ENCODE peak calls at places on chromosomes 13 and 19, in nine cellular contexts. L, H, C, V, T, G, B, M and K are unnamed samples.

GRCh38 chr19:19049406-19049805 is 14.4 kb upstream of the SLC25A42 start:
- DNase-seq in L (no peak), H (no peak), C (no peak), V (no peak), T (no peak), G (no peak), B (no peak), M (no peak), K (no peak)

GRCh38 chr19:43719378-43719868 is 3.5 kb downstream of the IRGC start:
- DNase-seq in L (no peak), H (no peak), C (no peak), V (no peak), T (no peak), G (no peak), B (no peak), M (no peak), K (no peak)

GRCh38 chr13:74128171-74128767 is 5.9 kb downstream of the KLF12 start:
- DNase-seq in L (peak; percentile 41), H (peak; percentile 55), C (peak; percentile 32), V (no peak), T (no peak), G (peak; percentile 62), B (peak; percentile 31), M (no peak), K (no peak)

GRCh38 chr13:107138468-107138867 is 570.5 kb upstream of the ARGLU1 start:
- DNase-seq in L (no peak), H (no peak), C (no peak), V (no peak), T (no peak), G (no peak), B (no peak), M (no peak), K (no peak)

GRCh38 chr13:111912991-111913781 is 153.8 kb upstream of the SOX1 start:
- DNase-seq in L (no peak), H (no peak), C (no peak), V (no peak), T (no peak), G (no peak), B (no peak), M (peak; percentile 30), K (no peak)

GRCh38 chr13:42926555-42926954 is 65.5 kb downstream of the EPSTI1 start:
- DNase-seq in L (no peak), H (peak; percentile 44), C (peak; percentile 9), V (no peak), T (no peak), G (peak; percentile 52), B (no peak), M (no peak), K (no peak)

GRCh38 chr13:97125810-97126738 is 96.1 kb upstream of the MBNL2 start:
- DNase-seq in L (peak; percentile 48), H (peak; percentile 54), C (peak; percentile 55), V (peak; percentile 42), T (no peak), G (peak; percentile 60), B (peak; percentile 71), M (no peak), K (no peak)

GRCh38 chr19:19543640-19544039 is 5.6 kb downstream of the CILP2 start:
- DNase-seq in L (no peak), H (no peak), C (no peak), V (no peak), T (no peak), G (no peak), B (no peak), M (no peak), K (no peak)

GRCh38 chr13:40794414-40795368 is 5.3 kb downstream of the SLC25A15 start:
- DNase-seq in L (no peak), H (no peak), C (no peak), V (no peak), T (no peak), G (no peak), B (no peak), M (peak; percentile 86), K (no peak)

GRCh38 chr13:76939215-76939614 is 9.1 kb upstream of the ACOD1 start:
- DNase-seq in L (no peak), H (peak; percentile 37), C (peak; percentile 29), V (no peak), T (no peak), G (peak; percentile 41), B (peak; percentile 60), M (no peak), K (no peak)

GRCh38 chr19:29524201-29524911 is 1.4 kb upstream of the VSTM2B start:
- DNase-seq in L (no peak), H (no peak), C (no peak), V (no peak), T (no peak), G (no peak), B (no peak), M (no peak), K (no peak)

GRCh38 chr19:55153652-55154264 is 3.8 kb downstream of the TNNI3 start:
- DNase-seq in L (no peak), H (no peak), C (no peak), V (no peak), T (no peak), G (no peak), B (no peak), M (no peak), K (no peak)

GRCh38 chr19:47699360-47699917 is 13.8 kb upstream of the EHD2 start:
- DNase-seq in L (no peak), H (peak; percentile 47), C (peak; percentile 27), V (no peak), T (peak; percentile 67), G (peak; percentile 43), B (no peak), M (peak; percentile 71), K (no peak)

GRCh38 chr13:95620498-95621140 is 23.9 kb downstream of the DZIP1 start:
- DNase-seq in L (no peak), H (no peak), C (no peak), V (no peak), T (no peak), G (no peak), B (peak; percentile 19), M (no peak), K (no peak)

GRCh38 chr13:95623141-95623540 is 21.4 kb downstream of the DZIP1 start:
- DNase-seq in L (no peak), H (no peak), C (no peak), V (no peak), T (no peak), G (no peak), B (no peak), M (no peak), K (no peak)

GRCh38 chr13:95627590-95627989 is 16.9 kb downstream of the DZIP1 start:
- DNase-seq in L (peak; percentile 51), H (no peak), C (peak; percentile 27), V (no peak), T (no peak), G (no peak), B (peak; percentile 56), M (no peak), K (peak; percentile 21)

GRCh38 chr13:95626768-95627167 is 17.7 kb downstream of the DZIP1 start:
- DNase-seq in L (no peak), H (no peak), C (no peak), V (no peak), T (no peak), G (no peak), B (no peak), M (no peak), K (no peak)

DNA sequence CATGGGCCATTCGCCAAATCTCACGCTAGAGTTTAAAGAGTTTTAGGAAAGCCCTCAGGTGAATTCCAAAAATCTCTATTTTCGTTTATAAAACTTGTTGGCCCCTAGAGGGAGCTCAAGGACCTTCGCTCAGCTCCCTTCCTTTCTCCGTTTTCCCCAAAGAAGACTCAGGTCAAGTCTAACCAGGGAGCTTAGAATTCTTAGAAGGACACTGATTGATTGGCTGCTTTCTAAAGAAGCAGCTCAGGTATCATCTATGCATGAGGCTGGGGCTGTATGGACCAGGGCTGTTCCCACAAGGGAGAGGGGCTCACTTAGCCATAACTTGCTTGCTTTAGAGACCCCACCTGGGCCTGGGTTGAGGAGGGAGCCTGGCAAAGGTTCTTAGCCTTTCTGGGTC is 20.5 kb downstream of the DZIP1 start:
- DNase-seq in L (peak; percentile 54), H (peak; percentile 73), C (peak; percentile 73), V (no peak), T (no peak), G (peak; percentile 78), B (peak; percentile 67), M (no peak), K (no peak)
- TF ChIP-seq CTCF in L (peak; percentile 60), H (peak; percentile 57), C (peak; percentile 62), V (peak; percentile 68), T (peak; percentile 64), G (peak; percentile 60), B (peak; percentile 83), M (peak; percentile 67), K (peak; percentile 73)

GRCh38 chr19:11279505-11280236 is 16.3 kb upstream of the TSPAN16 start:
- DNase-seq in L (no peak), H (no peak), C (peak; percentile 20), V (no peak), T (no peak), G (no peak), B (peak; percentile 16), M (peak; percentile 48), K (no peak)
- H3K4me3 ChIP-seq in L (no peak overlapping the region), H (no peak overlapping the region), C (no peak overlapping the region), V (no peak overlapping the region), T (no peak overlapping the region), G (no peak overlapping the region), B (no peak overlapping the region), M (no peak overlapping the region), K (no peak overlapping the region)

DNA sequence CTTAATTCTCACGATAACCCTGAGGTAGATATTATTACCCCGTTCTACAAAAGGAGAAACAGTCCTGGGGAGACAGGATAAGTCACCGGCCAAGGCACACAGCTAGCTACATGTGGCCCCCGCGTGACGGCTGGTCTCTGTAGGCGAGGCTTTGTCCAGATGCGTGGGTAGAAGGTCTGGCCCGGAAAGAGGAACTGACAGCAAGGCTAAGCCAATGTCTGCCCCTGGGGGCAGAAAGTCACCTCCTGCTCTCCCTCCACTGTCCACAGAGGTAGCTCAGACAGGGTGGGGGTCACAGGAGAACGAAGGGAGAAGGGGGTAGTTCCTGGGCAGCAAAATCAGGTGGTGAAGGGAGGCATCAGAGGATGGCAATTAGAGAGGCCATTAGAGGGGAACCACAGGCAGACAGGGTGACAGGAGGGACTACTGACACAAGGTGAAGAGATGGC is 1.8 kb downstream of the APOC4 start:
- DNase-seq in L (no peak), H (no peak), C (no peak), V (peak; percentile 61), T (peak; percentile 76), G (no peak), B (peak; percentile 13), M (peak; percentile 83), K (no peak)
- TF ChIP-seq CTCF in L (no peak), H (no peak), C (no peak), V (no peak), T (no peak), G (no peak), B (no peak), M (no peak), K (no peak)

DNA sequence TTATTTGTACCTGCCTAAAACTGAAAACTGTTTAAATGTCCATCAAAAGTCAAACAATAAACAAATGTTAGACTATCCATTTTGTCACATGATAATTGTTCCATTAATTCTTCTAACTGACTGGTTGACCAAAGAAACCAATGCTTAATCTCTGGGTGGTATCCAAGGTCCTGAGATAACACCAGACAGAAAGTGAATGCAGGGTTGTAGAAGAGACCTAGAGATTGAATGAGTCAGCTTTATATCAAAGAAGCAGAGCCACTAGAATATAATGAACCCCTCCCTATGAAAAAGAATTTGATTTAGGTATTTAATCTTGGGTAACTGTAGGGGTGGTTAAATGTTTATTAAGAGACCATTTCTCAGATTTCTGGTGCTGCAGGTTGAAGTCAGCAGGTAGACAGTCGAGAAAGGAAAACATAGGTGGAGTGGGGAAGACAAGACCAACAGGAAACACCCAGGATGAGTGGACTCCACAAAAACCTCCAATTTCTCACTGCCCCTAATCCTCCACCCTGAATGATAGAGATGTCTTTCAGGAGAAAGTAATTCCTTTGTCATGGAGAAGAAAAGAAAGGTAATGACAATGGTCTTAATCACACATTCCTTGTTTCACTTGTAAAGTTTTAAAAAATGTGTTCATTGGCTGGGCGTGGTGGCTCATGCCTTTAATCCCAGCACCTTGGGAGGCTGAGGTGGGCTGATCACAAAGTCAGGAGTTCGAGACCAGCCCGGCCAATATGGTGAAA is 536.4 kb downstream of the IRS2 start:
- DNase-seq in L (no peak), H (no peak), C (no peak), V (no peak), T (no peak), G (no peak), B (no peak), M (no peak), K (no peak)
- H3K4me3 ChIP-seq in L (no peak overlapping the region), H (no peak overlapping the region), C (no peak overlapping the region), V (no peak overlapping the region), T (no peak overlapping the region), G (no peak overlapping the region), B (no peak overlapping the region), M (no peak overlapping the region), K (no peak overlapping the region)